ENCODE peak calls at places on chromosome 2, in four cellular contexts. One of them, this sample, is unnamed.
A peak's percentile ranks its signal among the peaks of the same experiment; 100 is the strongest.

GRCh38 chr2:238974510-238975166 is 126.8 kb downstream of the TWIST2 start:
- DNase-seq in AG08395: peak; percentile 90
- DNase-seq in esophagus muscularis mucosa: peak; percentile 92
- DNase-seq in mesenteric fat pad: no peak
- DNase-seq in this sample: peak; percentile 98

GRCh38 chr2:9462872-9463697 is 11.3 kb upstream of the IAH1 start:
- DNase-seq in AG08395: no peak
- DNase-seq in esophagus muscularis mucosa: no peak
- DNase-seq in mesenteric fat pad: no peak
- DNase-seq in this sample: no peak

GRCh38 chr2:98347298-98348065 is 1.2 kb downstream of the CNGA3 start:
- DNase-seq in AG08395: no peak
- DNase-seq in esophagus muscularis mucosa: peak; percentile 53
- DNase-seq in mesenteric fat pad: no peak
- DNase-seq in this sample: no peak

GRCh38 chr2:67050621-67051020 is 346.5 kb upstream of the ETAA1 start:
- DNase-seq in AG08395: no peak
- DNase-seq in esophagus muscularis mucosa: no peak
- DNase-seq in mesenteric fat pad: no peak
- DNase-seq in this sample: no peak

GRCh38 chr2:217857624-217858506 is 144.9 kb downstream of the TNS1 start:
- DNase-seq in AG08395: no peak
- DNase-seq in esophagus muscularis mucosa: no peak
- DNase-seq in mesenteric fat pad: no peak
- DNase-seq in this sample: no peak

GRCh38 chr2:36373149-36373880 is 17.7 kb downstream of the CRIM1 start:
- DNase-seq in AG08395: peak; percentile 45
- DNase-seq in esophagus muscularis mucosa: no peak
- DNase-seq in mesenteric fat pad: no peak
- DNase-seq in this sample: no peak

GRCh38 chr2:102155703-102156515 is 13.4 kb downstream of the IL1R1 start:
- DNase-seq in AG08395: peak; percentile 48
- DNase-seq in esophagus muscularis mucosa: no peak
- DNase-seq in mesenteric fat pad: no peak
- DNase-seq in this sample: no peak

GRCh38 chr2:144152817-144153271 is 367.1 kb downstream of the ZEB2 start:
- DNase-seq in AG08395: peak; percentile 50
- DNase-seq in esophagus muscularis mucosa: no peak
- DNase-seq in mesenteric fat pad: no peak
- DNase-seq in this sample: no peak

GRCh38 chr2:176744156-176744555 is 468.4 kb upstream of the HNRNPA3 start:
- DNase-seq in AG08395: no peak
- DNase-seq in esophagus muscularis mucosa: no peak
- DNase-seq in mesenteric fat pad: no peak
- DNase-seq in this sample: peak; percentile 22

GRCh38 chr2:61179701-61180639 is 18.0 kb downstream of the C2orf74 start:
- DNase-seq in AG08395: peak; percentile 56
- DNase-seq in esophagus muscularis mucosa: peak; percentile 68
- DNase-seq in mesenteric fat pad: peak; percentile 88
- DNase-seq in this sample: no peak

GRCh38 chr2:226115102-226115831 is 684.4 kb downstream of the IRS1 start:
- DNase-seq in AG08395: peak; percentile 89
- DNase-seq in esophagus muscularis mucosa: no peak
- DNase-seq in mesenteric fat pad: no peak
- DNase-seq in this sample: no peak

GRCh38 chr2:111161971-111162370 is 41.3 kb downstream of the BCL2L11 start:
- DNase-seq in AG08395: no peak
- DNase-seq in esophagus muscularis mucosa: no peak
- DNase-seq in mesenteric fat pad: no peak
- DNase-seq in this sample: peak; percentile 54

GRCh38 chr2:161983896-161984295 is 90.1 kb downstream of the DPP4 start:
- DNase-seq in AG08395: no peak
- DNase-seq in esophagus muscularis mucosa: no peak
- DNase-seq in mesenteric fat pad: no peak
- DNase-seq in this sample: no peak

GRCh38 chr2:217515615-217516309 is 487.0 kb downstream of the TNS1 start:
- DNase-seq in AG08395: no peak
- DNase-seq in esophagus muscularis mucosa: no peak
- DNase-seq in mesenteric fat pad: no peak
- DNase-seq in this sample: no peak

GRCh38 chr2:60641866-60642788 is 88.7 kb upstream of the BCL11A start:
- DNase-seq in AG08395: peak; percentile 28
- DNase-seq in esophagus muscularis mucosa: no peak
- DNase-seq in mesenteric fat pad: no peak
- DNase-seq in this sample: peak; percentile 36

GRCh38 chr2:219596954-219597551 is 604 bp upstream of the STK11IP start:
- DNase-seq in AG08395: peak; percentile 13
- DNase-seq in esophagus muscularis mucosa: no peak
- DNase-seq in mesenteric fat pad: no peak
- DNase-seq in this sample: peak; percentile 0

GRCh38 chr2:43837831-43838559 is 644 bp downstream of the ABCG5 start:
- DNase-seq in AG08395: no peak
- DNase-seq in esophagus muscularis mucosa: peak; percentile 62
- DNase-seq in mesenteric fat pad: peak; percentile 87
- DNase-seq in this sample: no peak

GRCh38 chr2:110115291-110116032 is at the start of gene MALL:
- DNase-seq in AG08395: no peak
- DNase-seq in esophagus muscularis mucosa: peak; percentile 83
- DNase-seq in mesenteric fat pad: no peak
- DNase-seq in this sample: peak; percentile 30

GRCh38 chr2:105886029-105886454 is 141.3 kb downstream of the NCK2 start:
- DNase-seq in AG08395: peak; percentile 67
- DNase-seq in esophagus muscularis mucosa: no peak
- DNase-seq in mesenteric fat pad: no peak
- DNase-seq in this sample: no peak

GRCh38 chr2:225282858-225283693 is 116.4 kb upstream of the NYAP2 start:
- DNase-seq in AG08395: peak; percentile 46
- DNase-seq in esophagus muscularis mucosa: no peak
- DNase-seq in mesenteric fat pad: no peak
- DNase-seq in this sample: no peak

GRCh38 chr2:174554514-174555119 is 43.0 kb downstream of the WIPF1 start:
- DNase-seq in AG08395: no peak
- DNase-seq in esophagus muscularis mucosa: no peak
- DNase-seq in mesenteric fat pad: no peak
- DNase-seq in this sample: no peak

GRCh38 chr2:74472945-74473258 is 422 bp upstream of the MRPL53 start:
- DNase-seq in AG08395: no peak
- DNase-seq in esophagus muscularis mucosa: no peak
- DNase-seq in mesenteric fat pad: no peak
- DNase-seq in this sample: no peak

GRCh38 chr2:33791625-33792024 is 192.5 kb upstream of the FAM98A start:
- DNase-seq in AG08395: peak; percentile 6
- DNase-seq in esophagus muscularis mucosa: no peak
- DNase-seq in mesenteric fat pad: no peak
- DNase-seq in this sample: no peak

GRCh38 chr2:26018184-26018716 is 15.6 kb upstream of the RAB10 start:
- DNase-seq in AG08395: peak; percentile 94
- DNase-seq in esophagus muscularis mucosa: no peak
- DNase-seq in mesenteric fat pad: no peak
- DNase-seq in this sample: no peak

GRCh38 chr2:127589876-127590275 is 54.4 kb downstream of the MYO7B start:
- DNase-seq in AG08395: no peak
- DNase-seq in esophagus muscularis mucosa: no peak
- DNase-seq in mesenteric fat pad: no peak
- DNase-seq in this sample: no peak

GRCh38 chr2:200786826-200787225 is 24.9 kb upstream of the BZW1 start:
- DNase-seq in AG08395: peak; percentile 20
- DNase-seq in esophagus muscularis mucosa: no peak
- DNase-seq in mesenteric fat pad: no peak
- DNase-seq in this sample: peak; percentile 88

GRCh38 chr2:71898851-71899681 is 248.6 kb downstream of the CYP26B1 start:
- DNase-seq in AG08395: no peak
- DNase-seq in esophagus muscularis mucosa: peak; percentile 83
- DNase-seq in mesenteric fat pad: no peak
- DNase-seq in this sample: no peak

GRCh38 chr2:105442721-105443120 is 43.9 kb upstream of the FHL2 start:
- DNase-seq in AG08395: no peak
- DNase-seq in esophagus muscularis mucosa: no peak
- DNase-seq in mesenteric fat pad: no peak
- DNase-seq in this sample: no peak

GRCh38 chr2:212994976-212995375 is 156.4 kb downstream of the IKZF2 start:
- DNase-seq in AG08395: no peak
- DNase-seq in esophagus muscularis mucosa: no peak
- DNase-seq in mesenteric fat pad: no peak
- DNase-seq in this sample: no peak

GRCh38 chr2:121826036-121826435 is 70.6 kb downstream of the TSN start:
- DNase-seq in AG08395: no peak
- DNase-seq in esophagus muscularis mucosa: no peak
- DNase-seq in mesenteric fat pad: no peak
- DNase-seq in this sample: no peak

This sample was measured in dermis microvascular lymphatic vessel endothelial cell.